ENCODE peak calls at places on chromosomes 7 and 10, in five cellular contexts. J is GM06990, U is AG09309, L is chondrocyte, B is psoas muscle. W is an unnamed sample.

GRCh38 chr7:26853788-26854393 is 10.5 kb downstream of the SKAP2 start:
- DNase-seq in J (no peak), U (peak), L (no peak), B (no peak), W (no peak)

GRCh38 chr7:130024390-130024789 is 26.8 kb downstream of the ZC3HC1 start:
- DNase-seq in J (no peak), U (no peak), L (no peak), B (no peak), W (no peak)

GRCh38 chr10:63137306-63137705 is 4.2 kb downstream of the NRBF2 start:
- DNase-seq in J (no peak), U (no peak), L (no peak), B (no peak), W (peak)

GRCh38 chr7:46945328-46945727 is 636.6 kb downstream of the TNS3 start:
- DNase-seq in J (no peak), U (peak), L (no peak), B (no peak), W (no peak)

GRCh38 chr7:143938522-143939243 is 3.6 kb downstream of the OR2F2 start:
- DNase-seq in J (no peak), U (no peak), L (no peak), B (no peak), W (no peak)

GRCh38 chr10:96690755-96691730 is 29.3 kb downstream of the PIK3AP1 start:
- DNase-seq in J (no peak), U (no peak), L (no peak), B (no peak), W (no peak)

GRCh38 chr7:55052726-55053431 is 34.1 kb downstream of the EGFR start:
- DNase-seq in J (no peak), U (no peak), L (no peak), B (no peak), W (no peak)

GRCh38 chr7:85602196-85602595 is 415.3 kb upstream of the SEMA3D start:
- DNase-seq in J (no peak), U (no peak), L (no peak), B (no peak), W (no peak)

GRCh38 chr7:24653316-24654085 is 80.2 kb downstream of the PALS2 start:
- DNase-seq in J (no peak), U (no peak), L (no peak), B (no peak), W (no peak)

GRCh38 chr7:47884675-47885074 is 63.6 kb downstream of the PKD1L1 start:
- DNase-seq in J (no peak), U (no peak), L (no peak), B (no peak), W (no peak)

GRCh38 chr10:100186813-100187212 is 984 bp upstream of the ERLIN1 start:
- DNase-seq in J (peak), U (no peak), L (no peak), B (peak), W (peak)

GRCh38 chr7:7848245-7848644 is 120.4 kb upstream of the GLCCI1 start:
- DNase-seq in J (no peak), U (no peak), L (no peak), B (no peak), W (no peak)

GRCh38 chr7:118281196-118281595 is 56.7 kb downstream of the ANKRD7 start:
- DNase-seq in J (no peak), U (no peak), L (no peak), B (no peak), W (no peak)

GRCh38 chr10:15045380-15045779 is 1.6 kb downstream of the OLAH start:
- DNase-seq in J (no peak), U (no peak), L (no peak), B (no peak), W (no peak)

GRCh38 chr7:157568785-157569584 is 232.2 kb downstream of the DNAJB6 start:
- DNase-seq in J (peak), U (no peak), L (peak), B (peak), W (peak)

GRCh38 chr7:108137993-108138392 is 7.8 kb upstream of the LAMB4 start:
- DNase-seq in J (no peak), U (no peak), L (no peak), B (no peak), W (no peak)

GRCh38 chr10:38979535-38979934 is 885.4 kb downstream of the ZNF37A start:
- DNase-seq in J (no peak), U (no peak), L (peak), B (no peak), W (no peak)

GRCh38 chr10:65742851-65743250 is 1183.0 kb upstream of the LRRTM3 start:
- DNase-seq in J (no peak), U (no peak), L (no peak), B (no peak), W (no peak)

GRCh38 chr7:25429731-25430130 is 201.4 kb upstream of the NPVF start:
- DNase-seq in J (no peak), U (no peak), L (no peak), B (no peak), W (no peak)

GRCh38 chr10:44463511-44464121 is 78.7 kb upstream of the CXCL12 start:
- DNase-seq in J (no peak), U (peak), L (no peak), B (no peak), W (no peak)

GRCh38 chr10:17737021-17737965 is 14.7 kb upstream of the TMEM236 start:
- DNase-seq in J (no peak), U (no peak), L (no peak), B (peak), W (peak)

GRCh38 chr10:79239275-79239779 is 107.9 kb upstream of the PPIF start:
- DNase-seq in J (no peak), U (no peak), L (no peak), B (peak), W (no peak)

GRCh38 chr10:100562008-100562672 is 26.4 kb downstream of the HIF1AN start:
- DNase-seq in J (peak), U (no peak), L (no peak), B (peak), W (peak)

GRCh38 chr7:127920787-127921438 is 110.3 kb downstream of the LRRC4 start:
- DNase-seq in J (no peak), U (no peak), L (no peak), B (no peak), W (no peak)

GRCh38 chr7:118473271-118473670 is 248.8 kb downstream of the ANKRD7 start:
- DNase-seq in J (no peak), U (no peak), L (no peak), B (no peak), W (no peak)

GRCh38 chr7:55344840-55345239 is 20.3 kb upstream of the LANCL2 start:
- DNase-seq in J (no peak), U (no peak), L (no peak), B (no peak), W (no peak)

GRCh38 chr7:69309601-69310000 is 288.7 kb upstream of the AUTS2 start:
- DNase-seq in J (no peak), U (no peak), L (no peak), B (no peak), W (no peak)

GRCh38 chr7:74097937-74098614 is 14.5 kb downstream of the LIMK1 start:
- DNase-seq in J (no peak), U (peak), L (no peak), B (peak), W (no peak)

GRCh38 chr10:28149760-28150159 is 150.9 kb upstream of the ODAD2 start:
- DNase-seq in J (no peak), U (no peak), L (no peak), B (no peak), W (no peak)

GRCh38 chr7:15556706-15557105 is 5.1 kb downstream of the AGMO start:
- DNase-seq in J (no peak), U (no peak), L (no peak), B (no peak), W (no peak)

GRCh38 chr7:15557186-15557585 is 4.6 kb downstream of the AGMO start:
- DNase-seq in J (no peak), U (no peak), L (no peak), B (no peak), W (no peak)

GRCh38 chr7:15554081-15554480 is 7.7 kb downstream of the AGMO start:
- DNase-seq in J (no peak), U (no peak), L (no peak), B (no peak), W (no peak)

GRCh38 chr7:15554744-15555143 is 7.1 kb downstream of the AGMO start:
- DNase-seq in J (no peak), U (no peak), L (no peak), B (no peak), W (no peak)

GRCh38 chr7:15555385-15555859 is 6.4 kb downstream of the AGMO start:
- DNase-seq in J (no peak), U (no peak), L (no peak), B (no peak), W (no peak)
- TF ChIP-seq CTCF in J (no peak), U (peak), L (peak), B (peak), W (no peak)

DNA sequence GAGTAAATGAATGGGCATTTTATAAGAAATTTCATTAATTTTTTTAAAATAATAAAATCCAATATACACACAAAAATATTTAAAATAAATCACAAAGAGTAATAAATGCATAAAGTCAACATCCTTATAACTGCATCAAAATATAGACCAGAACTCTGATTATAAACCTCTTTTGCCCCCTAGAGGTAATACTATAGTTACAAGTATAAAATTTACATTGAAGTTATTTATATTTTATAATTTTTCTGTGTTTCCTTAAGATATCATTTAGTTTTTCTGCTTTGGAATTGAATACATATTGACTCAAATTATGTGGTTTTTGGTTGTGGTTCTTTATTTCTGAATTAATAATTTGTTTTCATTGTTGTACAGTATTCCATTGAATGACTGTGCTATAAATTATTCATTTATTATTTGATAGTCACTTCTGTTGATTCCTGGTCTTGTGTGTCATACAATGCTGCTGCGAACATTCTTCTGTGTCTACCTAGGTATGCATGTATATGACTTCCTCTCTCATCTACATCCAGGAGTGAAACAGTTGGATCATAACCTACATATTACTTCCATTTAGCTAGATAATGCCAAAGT is 673.6 kb downstream of the IPMK start:
- DNase-seq in J (no peak), U (no peak), L (no peak), B (no peak), W (no peak)
- TF ChIP-seq CTCF in J (peak), U (no peak), L (peak), B (no peak), W (no peak)

DNA sequence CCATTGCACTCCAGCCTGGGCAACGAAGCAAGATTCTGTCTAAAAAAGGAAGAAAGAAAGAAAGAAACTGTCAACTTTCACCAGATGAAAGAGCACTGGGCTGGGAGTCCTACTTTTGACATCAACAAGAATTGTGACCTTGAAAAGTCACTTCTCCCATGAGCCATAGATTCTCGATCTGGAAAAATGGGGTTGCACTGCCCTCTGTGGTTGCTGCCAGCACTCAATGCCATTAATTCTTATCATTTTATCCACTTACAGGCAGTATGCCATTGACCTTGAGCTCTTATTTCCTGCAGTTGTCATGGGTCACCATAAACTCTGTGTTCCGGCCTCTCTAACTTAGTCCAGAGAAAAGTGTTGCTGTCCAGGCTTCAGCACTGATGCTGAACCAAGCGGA is 137.2 kb downstream of the NOC3L start:
- DNase-seq in J (no peak), U (no peak), L (no peak), B (no peak), W (no peak)
- TF ChIP-seq CTCF in J (no peak), U (peak), L (peak), B (peak), W (no peak)

DNA sequence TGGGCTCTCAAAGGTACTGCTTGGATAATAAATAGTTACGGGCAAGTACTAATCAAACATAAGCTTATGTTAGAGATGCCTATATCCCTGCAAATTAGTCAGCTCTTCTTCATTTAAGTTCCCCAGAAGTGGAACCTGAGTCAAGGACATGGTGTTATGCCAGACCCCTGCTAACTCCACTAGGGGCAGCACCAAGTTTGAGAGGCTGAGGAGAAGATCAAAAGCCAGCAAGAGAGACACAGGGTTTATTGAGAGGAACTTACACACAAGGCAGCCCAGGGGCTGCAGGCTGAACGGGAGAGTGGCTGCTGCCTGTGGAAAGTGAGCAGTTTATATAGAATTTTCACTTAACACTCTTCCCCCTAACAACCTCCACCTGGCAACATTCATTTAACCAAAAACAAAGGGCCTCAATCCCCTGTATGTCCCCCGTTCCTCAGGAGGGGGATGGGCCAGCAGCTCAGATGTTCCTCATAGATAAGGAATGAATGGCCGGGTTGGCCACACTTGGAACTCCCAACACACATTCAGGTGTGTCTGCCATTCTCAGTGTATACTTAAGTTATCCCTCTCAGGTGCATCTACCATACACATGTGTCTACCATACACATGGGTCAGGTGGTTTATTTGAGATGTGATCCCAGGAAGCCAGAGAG is 62.6 kb upstream of the GHITM start:
- DNase-seq in J (no peak), U (no peak), L (no peak), B (no peak), W (no peak)
- TF ChIP-seq CTCF in J (peak), U (peak), L (peak), B (no peak), W (no peak)

DNA sequence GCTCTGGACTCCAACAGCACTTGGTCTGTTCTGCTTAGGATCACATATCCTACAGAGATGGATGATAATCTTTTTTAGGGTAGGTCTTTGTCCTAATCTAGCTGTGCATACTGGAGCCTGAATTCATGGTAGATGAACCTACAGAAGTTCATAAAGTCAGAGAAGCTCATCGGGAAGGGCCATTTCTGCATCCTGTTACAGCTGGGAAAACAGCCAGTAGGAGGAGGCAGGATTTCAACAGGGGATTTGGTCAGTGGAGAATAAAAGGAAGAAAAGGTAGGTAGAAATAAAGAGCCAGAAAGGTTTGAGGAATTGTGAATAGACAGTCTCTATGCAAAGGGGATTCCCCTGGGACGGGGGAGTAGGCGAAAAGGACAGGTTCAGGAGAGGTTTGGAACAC is 101.4 kb downstream of the ANK3 start:
- DNase-seq in J (no peak), U (no peak), L (no peak), B (no peak), W (no peak)
- TF ChIP-seq CTCF in J (no peak), U (no peak), L (no peak), B (no peak), W (no peak)

GRCh38 chr7:155009570-155010157 is 6.7 kb upstream of the PAXIP1 start:
- DNase-seq in J (no peak), U (no peak), L (no peak), B (no peak), W (no peak)
- TF ChIP-seq CTCF in J (peak), U (peak), L (peak), B (peak), W (peak)

GRCh38 chr10:72630144-72630543 is 4.3 kb upstream of the MICU1 start:
- DNase-seq in J (no peak), U (no peak), L (no peak), B (no peak), W (no peak)
- TF ChIP-seq CTCF in J (no peak), U (no peak), L (no peak), B (no peak), W (no peak)

GRCh38 chr7:21427861-21428641 is at the start of gene SP4:
- DNase-seq in J (peak), U (peak), L (peak), B (peak), W (peak)
- TF ChIP-seq CTCF in J (no peak), U (no peak), L (peak), B (no peak), W (peak)

GRCh38 chr10:5094265-5095205 is at the start of gene AKR1C3:
- DNase-seq in J (no peak), U (peak), L (no peak), B (no peak), W (no peak)
- TF ChIP-seq CTCF in J (peak), U (peak), L (peak), B (peak), W (no peak)

DNA sequence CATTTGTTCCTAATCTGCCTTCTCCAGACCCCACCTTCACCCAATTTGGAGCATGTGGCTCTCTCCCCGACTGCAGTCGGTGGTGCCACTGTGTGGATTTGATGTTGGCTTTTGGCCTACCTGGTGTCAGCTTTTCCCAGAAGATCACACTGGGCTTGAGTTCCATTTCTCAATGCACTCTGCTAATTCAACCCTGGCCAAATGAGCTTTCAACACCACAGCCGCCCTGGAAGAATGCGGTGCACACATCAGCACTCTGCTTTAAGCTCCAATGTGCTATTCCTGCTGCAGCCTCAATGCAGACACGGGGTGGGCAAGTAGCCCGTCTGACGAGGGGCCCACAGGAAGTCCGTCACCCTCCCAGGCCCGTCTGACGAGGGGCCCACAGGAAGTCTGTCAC is 64.6 kb downstream of the ASB13 start:
- DNase-seq in J (no peak), U (no peak), L (peak), B (peak), W (no peak)
- TF ChIP-seq CTCF in J (no peak), U (no peak), L (no peak), B (no peak), W (no peak)